ENCODE peak calls at places on chromosomes 16 and 17, in six cellular contexts. One of them, this sample, is unnamed. For H3K27me3, the result is how much of the 10 kb centered on the place peaks cover.

GRCh38 chr16:85181091-85181738 is 68.9 kb upstream of the CIBAR2 start:
- DNase-seq in body of pancreas: no peak
- DNase-seq in fibroblast of lung: no peak
- DNase-seq in tibial artery: no peak
- DNase-seq in heart left ventricle: no peak
- DNase-seq in IMR-90: no peak
- DNase-seq in this sample: no peak

GRCh38 chr17:49717371-49717841 is 9.6 kb upstream of the SLC35B1 start:
- DNase-seq in body of pancreas: peak
- DNase-seq in fibroblast of lung: no peak
- DNase-seq in tibial artery: no peak
- DNase-seq in heart left ventricle: no peak
- DNase-seq in IMR-90: no peak
- DNase-seq in this sample: no peak

GRCh38 chr17:76710863-76711611 is at the start of gene MXRA7:
- DNase-seq in body of pancreas: peak
- DNase-seq in fibroblast of lung: peak
- DNase-seq in tibial artery: peak
- DNase-seq in heart left ventricle: peak
- DNase-seq in IMR-90: peak
- DNase-seq in this sample: peak

GRCh38 chr16:5024632-5025031 is 9.1 kb downstream of the NAGPA start:
- DNase-seq in body of pancreas: peak
- DNase-seq in fibroblast of lung: peak
- DNase-seq in tibial artery: no peak
- DNase-seq in heart left ventricle: no peak
- DNase-seq in IMR-90: no peak
- DNase-seq in this sample: no peak

GRCh38 chr17:5500804-5501391 is 14.5 kb downstream of the MIS12 start:
- DNase-seq in body of pancreas: peak
- DNase-seq in fibroblast of lung: peak
- DNase-seq in tibial artery: peak
- DNase-seq in heart left ventricle: peak
- DNase-seq in IMR-90: peak
- DNase-seq in this sample: peak

GRCh38 chr17:17072546-17072945 is 30.3 kb downstream of the MPRIP start:
- DNase-seq in body of pancreas: no peak
- DNase-seq in fibroblast of lung: no peak
- DNase-seq in tibial artery: peak
- DNase-seq in heart left ventricle: no peak
- DNase-seq in IMR-90: no peak
- DNase-seq in this sample: no peak

GRCh38 chr17:55347341-55347740 is 74.3 kb downstream of the MMD start:
- DNase-seq in body of pancreas: no peak
- DNase-seq in fibroblast of lung: no peak
- DNase-seq in tibial artery: no peak
- DNase-seq in heart left ventricle: no peak
- DNase-seq in IMR-90: no peak
- DNase-seq in this sample: no peak

GRCh38 chr17:44645341-44645740 is 10.9 kb upstream of the MEIOC start:
- DNase-seq in body of pancreas: no peak
- DNase-seq in fibroblast of lung: no peak
- DNase-seq in tibial artery: no peak
- DNase-seq in heart left ventricle: no peak
- DNase-seq in IMR-90: no peak
- DNase-seq in this sample: no peak

GRCh38 chr16:2490190-2491105 is 15.5 kb downstream of the TBC1D24 start:
- DNase-seq in body of pancreas: no peak
- DNase-seq in fibroblast of lung: no peak
- DNase-seq in tibial artery: no peak
- DNase-seq in heart left ventricle: no peak
- DNase-seq in IMR-90: no peak
- DNase-seq in this sample: no peak

GRCh38 chr17:17035920-17036319 is 6.3 kb upstream of the MPRIP start:
- DNase-seq in body of pancreas: no peak
- DNase-seq in fibroblast of lung: no peak
- DNase-seq in tibial artery: no peak
- DNase-seq in heart left ventricle: no peak
- DNase-seq in IMR-90: no peak
- DNase-seq in this sample: no peak

GRCh38 chr16:68893710-68894705 is 50.7 kb downstream of the TANGO6 start:
- DNase-seq in body of pancreas: peak
- DNase-seq in fibroblast of lung: peak
- DNase-seq in tibial artery: no peak
- DNase-seq in heart left ventricle: peak
- DNase-seq in IMR-90: peak
- DNase-seq in this sample: peak

GRCh38 chr16:31874354-31875111 is 926 bp downstream of the ZNF267 start:
- DNase-seq in body of pancreas: peak
- DNase-seq in fibroblast of lung: peak
- DNase-seq in tibial artery: no peak
- DNase-seq in heart left ventricle: no peak
- DNase-seq in IMR-90: peak
- DNase-seq in this sample: no peak

GRCh38 chr17:57832711-57833596 is 16.9 kb downstream of the MRPS23 start:
- DNase-seq in body of pancreas: peak
- DNase-seq in fibroblast of lung: peak
- DNase-seq in tibial artery: peak
- DNase-seq in heart left ventricle: peak
- DNase-seq in IMR-90: peak
- DNase-seq in this sample: peak

GRCh38 chr16:87550510-87550961 is 51.8 kb upstream of the JPH3 start:
- DNase-seq in body of pancreas: peak
- DNase-seq in fibroblast of lung: no peak
- DNase-seq in tibial artery: no peak
- DNase-seq in heart left ventricle: peak
- DNase-seq in IMR-90: no peak
- DNase-seq in this sample: peak

GRCh38 chr16:9645911-9646310 is 536.3 kb downstream of the GRIN2A start:
- DNase-seq in body of pancreas: no peak
- DNase-seq in fibroblast of lung: no peak
- DNase-seq in tibial artery: no peak
- DNase-seq in heart left ventricle: no peak
- DNase-seq in IMR-90: no peak
- DNase-seq in this sample: no peak
- H3K4me3 ChIP-seq in body of pancreas: no peak
- H3K4me3 ChIP-seq in fibroblast of lung: no peak
- H3K4me3 ChIP-seq in tibial artery: no peak
- H3K4me3 ChIP-seq in heart left ventricle: no peak
- H3K4me3 ChIP-seq in IMR-90: no peak
- H3K4me3 ChIP-seq in this sample: no peak

GRCh38 chr16:48188449-48189102 is 32.8 kb upstream of the ABCC12 start:
- DNase-seq in body of pancreas: peak
- DNase-seq in fibroblast of lung: no peak
- DNase-seq in tibial artery: no peak
- DNase-seq in heart left ventricle: no peak
- DNase-seq in IMR-90: no peak
- DNase-seq in this sample: no peak
- H3K27me3 ChIP-seq in body of pancreas: under half
- H3K27me3 ChIP-seq in fibroblast of lung: under half
- H3K27me3 ChIP-seq in tibial artery: under half
- H3K27me3 ChIP-seq in heart left ventricle: under half
- H3K27me3 ChIP-seq in IMR-90: under half
- H3K27me3 ChIP-seq in this sample: under half

DNA sequence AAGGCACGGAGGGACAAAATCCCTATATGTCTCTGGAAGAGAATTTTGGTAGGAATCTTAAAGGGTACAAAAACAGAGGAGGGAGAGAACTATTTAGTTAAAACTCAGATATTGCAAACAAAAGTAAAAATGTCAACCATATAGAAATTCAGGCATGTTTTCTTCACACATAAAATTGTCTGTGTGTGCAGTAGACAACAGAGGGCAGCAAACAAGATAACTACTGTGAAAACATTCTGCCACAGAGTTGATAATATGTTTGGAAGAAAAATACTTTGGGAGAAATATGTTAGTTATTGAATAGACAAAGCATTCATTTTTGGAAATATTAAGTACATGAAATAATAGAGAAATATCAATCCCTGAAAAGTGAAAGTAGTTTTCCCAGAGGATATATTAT is 56.2 kb downstream of the SNX11 start:
- DNase-seq in body of pancreas: no peak
- DNase-seq in fibroblast of lung: no peak
- DNase-seq in tibial artery: no peak
- DNase-seq in heart left ventricle: no peak
- DNase-seq in IMR-90: no peak
- DNase-seq in this sample: no peak
- TF ChIP-seq CTCF in body of pancreas: no peak
- TF ChIP-seq CTCF in fibroblast of lung: no peak
- TF ChIP-seq CTCF in tibial artery: no peak
- TF ChIP-seq CTCF in heart left ventricle: no peak
- TF ChIP-seq CTCF in IMR-90: no peak
- TF ChIP-seq CTCF in this sample: no peak

GRCh38 chr16:29820730-29821662 is 734 bp downstream of the MVP start:
- DNase-seq in body of pancreas: peak
- DNase-seq in fibroblast of lung: no peak
- DNase-seq in tibial artery: peak
- DNase-seq in heart left ventricle: no peak
- DNase-seq in IMR-90: no peak
- DNase-seq in this sample: no peak

GRCh38 chr16:29818082-29818481 is 2.1 kb downstream of the PAGR1 start:
- DNase-seq in body of pancreas: no peak
- DNase-seq in fibroblast of lung: no peak
- DNase-seq in tibial artery: no peak
- DNase-seq in heart left ventricle: no peak
- DNase-seq in IMR-90: no peak
- DNase-seq in this sample: no peak

GRCh38 chr16:29819506-29819905 is 756 bp upstream of the MVP start:
- DNase-seq in body of pancreas: no peak
- DNase-seq in fibroblast of lung: no peak
- DNase-seq in tibial artery: no peak
- DNase-seq in heart left ventricle: no peak
- DNase-seq in IMR-90: no peak
- DNase-seq in this sample: no peak

GRCh38 chr16:29821663-29822115 is 1.4 kb downstream of the MVP start:
- DNase-seq in body of pancreas: no peak
- DNase-seq in fibroblast of lung: peak
- DNase-seq in tibial artery: no peak
- DNase-seq in heart left ventricle: no peak
- DNase-seq in IMR-90: peak
- DNase-seq in this sample: no peak

DNA sequence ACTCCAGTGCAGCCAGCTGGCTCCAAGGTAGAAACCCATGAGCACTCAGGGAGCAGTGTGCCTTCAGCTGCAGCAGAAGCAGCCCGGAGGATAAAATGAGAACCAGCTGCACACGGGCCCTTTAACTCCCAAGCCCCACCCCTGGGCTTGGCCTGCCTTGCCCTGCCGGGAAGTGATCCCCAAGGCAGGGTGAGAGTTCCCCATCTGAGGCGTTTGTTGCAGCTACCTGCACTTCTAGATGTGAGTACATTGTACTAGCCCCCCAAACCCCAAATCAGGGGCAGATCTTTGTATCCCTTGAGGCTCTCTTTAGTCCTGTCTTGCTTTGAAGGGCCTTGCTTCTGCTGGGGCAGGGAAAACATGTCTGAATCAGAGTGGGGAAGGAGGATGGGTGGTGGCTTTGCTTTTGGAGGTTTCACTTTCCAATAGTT is at the start of gene MVP:
- DNase-seq in body of pancreas: peak
- DNase-seq in fibroblast of lung: peak
- DNase-seq in tibial artery: peak
- DNase-seq in heart left ventricle: peak
- DNase-seq in IMR-90: peak
- DNase-seq in this sample: peak
- H3K4me3 ChIP-seq in body of pancreas: peak
- H3K4me3 ChIP-seq in fibroblast of lung: peak
- H3K4me3 ChIP-seq in tibial artery: peak
- H3K4me3 ChIP-seq in heart left ventricle: peak
- H3K4me3 ChIP-seq in IMR-90: peak
- H3K4me3 ChIP-seq in this sample: peak